ENCODE peak calls at places on chromosome 6, in eight cellular contexts. E is neural progenitor cell; A is CD8-positive, alpha-beta T cell; D is OCI-LY7; X is breast epithelium; O is right cardiac atrium; B is sigmoid colon; Y is AG04450. V is an unnamed sample.

GRCh38 chr6:30826961-30827342 is 57.4 kb upstream of the DDR1 start:
- DNase-seq in E (no peak), A (no peak), D (no peak), X (no peak), O (no peak), B (no peak), Y (no peak), V (peak; percentile 33)

GRCh38 chr6:41439524-41440418 is 104.4 kb downstream of the NCR2 start:
- DNase-seq in E (no peak), A (peak; percentile 41), D (peak; percentile 67), X (no peak), O (no peak), B (no peak), Y (no peak), V (peak; percentile 63)

GRCh38 chr6:142827356-142827755 is 117.6 kb downstream of the HIVEP2 start:
- DNase-seq in E (no peak), A (no peak), D (no peak), X (no peak), O (peak; percentile 78), B (no peak), Y (no peak), V (no peak)

GRCh38 chr6:138287144-138287955 is 69.1 kb upstream of the PBOV1 start:
- DNase-seq in E (peak; percentile 47), A (peak; percentile 38), D (peak; percentile 48), X (peak; percentile 32), O (no peak), B (no peak), Y (no peak), V (peak; percentile 71)

GRCh38 chr6:133896344-133896721 is 7.4 kb downstream of the TCF21 start:
- DNase-seq in E (no peak), A (no peak), D (no peak), X (no peak), O (no peak), B (no peak), Y (no peak), V (no peak)

GRCh38 chr6:144017167-144018094 is 9.4 kb upstream of the PLAGL1 start:
- DNase-seq in E (no peak), A (no peak), D (no peak), X (no peak), O (no peak), B (no peak), Y (no peak), V (no peak)

GRCh38 chr6:27771240-27771639 is 141.0 kb downstream of the OR2B2 start:
- DNase-seq in E (peak; percentile 52), A (no peak), D (no peak), X (no peak), O (no peak), B (no peak), Y (no peak), V (no peak)

GRCh38 chr6:71375676-71376075 is 87.1 kb downstream of the OGFRL1 start:
- DNase-seq in E (no peak), A (no peak), D (no peak), X (peak; percentile 41), O (no peak), B (no peak), Y (no peak), V (no peak)

GRCh38 chr6:139886396-139886795 is 511.9 kb upstream of the CITED2 start:
- DNase-seq in E (no peak), A (no peak), D (no peak), X (no peak), O (no peak), B (no peak), Y (no peak), V (no peak)

GRCh38 chr6:80165819-80166218 is 59.3 kb downstream of the BCKDHB start:
- DNase-seq in E (no peak), A (no peak), D (no peak), X (no peak), O (no peak), B (no peak), Y (no peak), V (no peak)

DNA sequence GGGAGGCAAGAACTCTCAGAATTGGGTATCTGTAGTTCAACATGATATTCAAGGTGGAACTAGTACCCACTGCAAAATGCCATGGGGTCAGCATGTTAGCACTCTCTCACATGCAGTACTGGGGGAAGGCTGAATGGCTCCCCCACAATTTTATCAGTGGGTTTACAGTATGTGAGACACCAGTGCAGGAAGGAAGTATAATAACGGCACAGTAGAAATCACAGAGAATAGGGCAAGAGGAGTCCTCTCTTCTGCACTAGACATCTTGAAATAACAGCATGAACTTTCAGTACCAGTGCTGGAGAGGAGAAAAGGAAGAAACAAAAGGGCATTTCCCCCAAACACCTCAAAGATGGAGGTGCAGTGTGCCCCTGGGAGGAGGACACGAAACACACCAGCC is 1.5 kb downstream of the SLC35B2 start:
- DNase-seq in E (no peak), A (no peak), D (peak; percentile 34), X (no peak), O (no peak), B (no peak), Y (no peak), V (no peak)
- H3K27ac ChIP-seq in E (peak overlapping the region; percentile 93), A (no peak overlapping the region), D (peak overlapping the region; percentile 64), X (peak overlapping the region; percentile 98), O (no peak overlapping the region), B (peak overlapping the region; percentile 88), Y (no peak overlapping the region), V (peak overlapping the region; percentile 87)

GRCh38 chr6:166625356-166625755 is 1.7 kb downstream of the RPS6KA2 start:
- DNase-seq in E (no peak), A (no peak), D (no peak), X (no peak), O (no peak), B (no peak), Y (no peak), V (no peak)

GRCh38 chr6:166629628-166630027 is 2.6 kb upstream of the RPS6KA2 start:
- DNase-seq in E (no peak), A (no peak), D (no peak), X (no peak), O (no peak), B (no peak), Y (no peak), V (no peak)

GRCh38 chr6:166627875-166628849 is 1.1 kb upstream of the RPS6KA2 start:
- DNase-seq in E (peak; percentile 89), A (peak; percentile 62), D (peak; percentile 67), X (peak; percentile 42), O (peak; percentile 93), B (peak; percentile 83), Y (no peak), V (peak; percentile 80)

GRCh38 chr6:166626177-166627038 is 643 bp downstream of the RPS6KA2 start:
- DNase-seq in E (peak; percentile 50), A (peak; percentile 29), D (no peak), X (peak; percentile 32), O (peak; percentile 70), B (no peak), Y (no peak), V (peak; percentile 34)

DNA sequence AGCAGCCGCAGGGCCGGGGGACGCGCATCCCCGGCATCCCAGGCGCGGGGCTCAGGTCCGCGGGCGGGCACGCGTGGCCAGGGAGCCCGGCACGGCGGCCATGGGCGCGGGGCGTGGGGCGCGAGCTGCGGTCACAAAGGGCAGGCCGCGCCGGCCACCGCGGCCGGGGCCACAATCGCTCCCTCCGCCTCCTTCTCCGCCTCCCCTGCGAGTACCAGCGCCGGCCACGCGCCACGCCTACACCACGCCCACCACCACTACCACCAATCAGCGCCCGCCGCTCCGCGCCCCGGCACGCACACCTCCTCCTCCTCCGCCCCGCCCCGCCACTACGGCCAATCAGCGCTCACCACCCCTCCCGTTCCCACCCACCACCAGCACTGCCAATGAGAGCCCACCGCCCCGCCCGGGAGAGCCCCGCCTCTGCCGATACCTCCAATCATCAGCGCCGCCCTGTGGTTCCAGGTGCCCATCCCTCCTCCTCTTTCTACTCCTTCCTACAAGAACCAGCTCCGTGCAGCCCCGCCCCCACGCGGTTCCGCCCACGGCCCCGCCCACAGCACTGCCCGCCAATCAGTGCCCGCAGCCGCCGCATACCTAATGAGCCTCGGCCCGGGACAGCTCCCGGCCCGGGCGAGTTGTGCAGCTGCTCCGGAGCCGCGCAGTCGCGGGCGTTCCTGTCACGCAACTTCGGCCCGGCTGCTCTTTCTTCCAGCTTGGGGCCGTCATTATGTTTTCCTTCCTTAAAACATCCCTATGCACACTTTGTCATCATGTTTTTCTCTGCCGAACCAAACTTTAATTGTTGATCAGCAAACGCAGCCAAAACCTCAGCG is at the start of gene RPS6KA2:
- DNase-seq in E (peak; percentile 100), A (peak; percentile 100), D (peak; percentile 98), X (peak; percentile 100), O (peak; percentile 100), B (peak; percentile 100), Y (peak; percentile 99), V (peak; percentile 100)
- H3K27ac ChIP-seq in E (peak within 1 kb of the TSS; percentile 77), A (peak within 1 kb of the TSS; percentile 54), D (no peak within 1 kb of the TSS), X (peak within 1 kb of the TSS; percentile 83), O (peak within 1 kb of the TSS; percentile 97), B (peak within 1 kb of the TSS; percentile 91), Y (peak within 1 kb of the TSS; percentile 89), V (peak within 1 kb of the TSS; percentile 94)

GRCh38 chr6:32982702-32983492 is 14.5 kb downstream of the BRD2 start:
- DNase-seq in E (no peak), A (no peak), D (no peak), X (no peak), O (no peak), B (no peak), Y (no peak), V (no peak)

GRCh38 chr6:32983493-32983848 is 15.1 kb downstream of the BRD2 start:
- DNase-seq in E (no peak), A (no peak), D (no peak), X (no peak), O (no peak), B (no peak), Y (no peak), V (no peak)

GRCh38 chr6:32980488-32981038 is 12.2 kb downstream of the BRD2 start:
- DNase-seq in E (no peak), A (no peak), D (no peak), X (no peak), O (no peak), B (no peak), Y (no peak), V (no peak)

GRCh38 chr6:32983964-32984638 is 15.7 kb downstream of the BRD2 start:
- DNase-seq in E (no peak), A (no peak), D (no peak), X (no peak), O (no peak), B (no peak), Y (no peak), V (no peak)

GRCh38 chr6:32982084-32982701 is 13.8 kb downstream of the BRD2 start:
- DNase-seq in E (no peak), A (no peak), D (peak; percentile 52), X (no peak), O (no peak), B (no peak), Y (no peak), V (no peak)
- H3K27ac ChIP-seq in E (peak overlapping the region; percentile 74), A (no peak overlapping the region), D (peak overlapping the region; percentile 55), X (no peak overlapping the region), O (no peak overlapping the region), B (peak overlapping the region; percentile 51), Y (no peak overlapping the region), V (no peak overlapping the region)

DNA sequence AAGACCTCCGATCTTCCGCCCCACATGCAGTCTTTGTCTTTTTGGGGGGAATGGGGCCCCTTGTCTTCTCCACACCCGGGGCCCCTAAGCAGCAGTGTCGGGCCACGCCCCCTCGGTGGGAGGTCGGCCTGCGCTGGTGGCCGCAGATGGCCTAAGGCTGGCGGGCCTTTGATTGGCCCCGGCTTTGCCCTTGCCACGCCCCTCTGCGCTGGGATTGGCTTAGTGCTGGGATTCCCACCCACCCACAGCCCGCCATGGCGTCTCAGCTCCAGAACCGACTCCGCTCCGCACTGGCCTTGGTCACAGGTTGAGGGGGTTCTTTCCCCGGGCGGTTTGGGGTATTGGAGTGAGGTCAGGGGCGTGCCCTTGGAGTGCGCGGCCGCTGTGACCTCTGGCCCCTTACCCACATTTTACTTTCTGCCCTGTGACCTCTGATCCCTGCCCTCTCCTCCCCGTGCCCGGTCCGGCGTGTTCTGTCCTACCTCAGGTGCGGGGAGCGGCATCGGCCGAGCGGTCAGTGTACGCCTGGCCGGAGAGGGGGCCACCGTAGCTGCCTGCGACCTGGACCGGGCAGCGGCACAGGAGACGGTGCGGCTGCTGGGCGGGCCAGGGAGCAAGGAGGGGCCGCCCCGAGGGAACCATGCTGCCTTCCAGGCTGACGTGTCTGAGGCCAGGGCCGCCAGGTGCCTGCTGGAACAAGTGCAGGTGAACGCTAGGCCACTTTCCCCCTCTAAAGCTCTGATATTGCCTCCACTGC is at the start of gene HSD17B8:
- DNase-seq in E (peak; percentile 98), A (peak; percentile 89), D (peak; percentile 95), X (peak; percentile 93), O (peak; percentile 98), B (peak; percentile 97), Y (peak; percentile 79), V (peak; percentile 100)
- H3K27ac ChIP-seq in E (no peak within 1 kb of the TSS), A (peak within 1 kb of the TSS; percentile 59), D (peak within 1 kb of the TSS; percentile 9), X (peak within 1 kb of the TSS; percentile 85), O (peak within 1 kb of the TSS; percentile 37), B (peak within 1 kb of the TSS; percentile 76), Y (peak within 1 kb of the TSS; percentile 57), V (peak within 1 kb of the TSS; percentile 90)

V was measured in WERI-Rb-1.